ENCODE peak calls at places on chromosome 2, in eight cellular contexts. J is HCT116, M is GM23338, C is neural progenitor cell, F is SK-N-SH, K is MM.1S, Q is PC-3, S is GM23248. P is an unnamed sample.

GRCh38 chr2:85215074-85216050 is 82.2 kb downstream of the TCF7L1 start:
- DNase-seq in J (no peak), M (peak), C (peak), F (peak), K (peak), Q (no peak), S (peak), P (peak)

GRCh38 chr2:24856791-24857211 is 63.2 kb downstream of the ADCY3 start:
- DNase-seq in J (no peak), M (no peak), C (no peak), F (no peak), K (no peak), Q (no peak), S (peak), P (no peak)

GRCh38 chr2:238920053-238920452 is 72.2 kb downstream of the TWIST2 start:
- DNase-seq in J (no peak), M (no peak), C (no peak), F (no peak), K (no peak), Q (no peak), S (peak), P (no peak)

GRCh38 chr2:55361465-55362189 is 58.0 kb downstream of the CCDC88A start:
- DNase-seq in J (no peak), M (no peak), C (no peak), F (no peak), K (peak), Q (no peak), S (no peak), P (peak)

GRCh38 chr2:99598435-99598834 is 108.6 kb upstream of the REV1 start:
- DNase-seq in J (no peak), M (peak), C (no peak), F (no peak), K (no peak), Q (no peak), S (no peak), P (no peak)

GRCh38 chr2:25324905-25325592 is 16.7 kb downstream of the DNMT3A start:
- DNase-seq in J (no peak), M (no peak), C (no peak), F (peak), K (no peak), Q (no peak), S (peak), P (no peak)

GRCh38 chr2:20557635-20558034 is 93.3 kb downstream of the HS1BP3 start:
- DNase-seq in J (no peak), M (peak), C (no peak), F (no peak), K (no peak), Q (no peak), S (no peak), P (no peak)

GRCh38 chr2:111662771-111663470 is 221.1 kb downstream of the ANAPC1 start:
- DNase-seq in J (no peak), M (no peak), C (no peak), F (no peak), K (peak), Q (peak), S (peak), P (no peak)

GRCh38 chr2:9483107-9483506 is 8.8 kb downstream of the IAH1 start:
- DNase-seq in J (no peak), M (no peak), C (no peak), F (no peak), K (no peak), Q (no peak), S (no peak), P (no peak)

GRCh38 chr2:64637000-64637628 is 16.6 kb downstream of the SERTAD2 start:
- DNase-seq in J (no peak), M (no peak), C (no peak), F (no peak), K (peak), Q (no peak), S (no peak), P (peak)

GRCh38 chr2:164538250-164538866 is 82.9 kb downstream of the GRB14 start:
- DNase-seq in J (peak), M (peak), C (peak), F (peak), K (peak), Q (peak), S (peak), P (peak)

GRCh38 chr2:174836345-174836999 is 72.2 kb upstream of the CHRNA1 start:
- DNase-seq in J (no peak), M (no peak), C (no peak), F (no peak), K (no peak), Q (peak), S (peak), P (no peak)

GRCh38 chr2:212109792-212110680 is 428.6 kb downstream of the ERBB4 start:
- DNase-seq in J (no peak), M (peak), C (no peak), F (no peak), K (no peak), Q (no peak), S (no peak), P (no peak)

GRCh38 chr2:229160984-229161383 is 110.1 kb downstream of the PID1 start:
- DNase-seq in J (no peak), M (no peak), C (no peak), F (no peak), K (no peak), Q (no peak), S (no peak), P (no peak)

GRCh38 chr2:235206980-235207579 is 255.3 kb downstream of the SH3BP4 start:
- DNase-seq in J (no peak), M (no peak), C (no peak), F (no peak), K (peak), Q (no peak), S (no peak), P (peak)

GRCh38 chr2:29749843-29750242 is 171.5 kb downstream of the ALK start:
- DNase-seq in J (no peak), M (no peak), C (no peak), F (no peak), K (no peak), Q (no peak), S (peak), P (no peak)

GRCh38 chr2:1817256-1818127 is 73.2 kb upstream of the PXDN start:
- DNase-seq in J (peak), M (peak), C (peak), F (peak), K (peak), Q (peak), S (peak), P (peak)

GRCh38 chr2:56813490-56813889 is 629.7 kb downstream of the CCDC85A start:
- DNase-seq in J (no peak), M (no peak), C (no peak), F (no peak), K (no peak), Q (no peak), S (no peak), P (no peak)

GRCh38 chr2:180370476-180371205 is 363.5 kb upstream of the CWC22 start:
- DNase-seq in J (no peak), M (no peak), C (no peak), F (no peak), K (no peak), Q (no peak), S (no peak), P (no peak)

GRCh38 chr2:135820003-135820618 is 16.9 kb downstream of the LCT start:
- DNase-seq in J (no peak), M (no peak), C (no peak), F (no peak), K (no peak), Q (no peak), S (peak), P (no peak)

GRCh38 chr2:29723255-29724001 is 198.0 kb downstream of the ALK start:
- DNase-seq in J (no peak), M (no peak), C (no peak), F (no peak), K (no peak), Q (peak), S (no peak), P (no peak)

GRCh38 chr2:131077966-131078365 is 15.3 kb downstream of the FAM168B start:
- DNase-seq in J (no peak), M (no peak), C (no peak), F (no peak), K (no peak), Q (no peak), S (no peak), P (no peak)

DNA sequence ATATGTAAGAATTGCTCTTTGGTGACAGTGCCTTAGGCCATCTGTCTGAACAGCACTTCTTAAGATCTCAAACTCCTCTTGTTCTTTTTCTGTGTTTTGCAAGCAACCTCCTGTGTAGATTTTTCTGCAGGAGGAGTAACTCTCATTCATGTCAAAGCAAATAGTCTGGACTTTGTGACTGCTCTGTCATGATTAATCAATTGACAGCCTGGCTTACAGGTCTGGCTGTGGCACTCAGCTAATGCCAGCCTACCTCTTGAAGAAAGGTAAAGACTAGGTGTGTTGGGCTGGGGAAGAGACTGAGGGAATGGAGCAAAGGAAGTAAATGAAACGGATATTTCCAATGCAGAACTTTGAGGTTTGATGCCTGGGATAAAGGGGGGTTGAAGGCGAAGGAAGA is 156.6 kb downstream of the CERS6 start:
- DNase-seq in J (no peak), M (no peak), C (no peak), F (no peak), K (no peak), Q (no peak), S (no peak), P (no peak)
- TF ChIP-seq EZH2phosphoT487 in J (no peak), M (no peak), C (no peak), F (no peak), K (no peak), Q (no peak), S (no peak), P (no peak)

GRCh38 chr2:14524041-14524802 is 108.3 kb upstream of the LRATD1 start:
- DNase-seq in J (no peak), M (no peak), C (no peak), F (no peak), K (no peak), Q (peak), S (peak), P (no peak)
- H3K4me2 ChIP-seq in J (no peak), M (no peak), C (no peak), F (no peak), K (no peak), Q (peak), S (peak), P (no peak)

GRCh38 chr2:101787097-101787496 is 89.6 kb downstream of the MAP4K4 start:
- DNase-seq in J (no peak), M (no peak), C (no peak), F (no peak), K (no peak), Q (no peak), S (peak), P (no peak)
- TF ChIP-seq EZH2phosphoT487 in J (no peak), M (no peak), C (no peak), F (no peak), K (no peak), Q (no peak), S (no peak), P (no peak)

DNA sequence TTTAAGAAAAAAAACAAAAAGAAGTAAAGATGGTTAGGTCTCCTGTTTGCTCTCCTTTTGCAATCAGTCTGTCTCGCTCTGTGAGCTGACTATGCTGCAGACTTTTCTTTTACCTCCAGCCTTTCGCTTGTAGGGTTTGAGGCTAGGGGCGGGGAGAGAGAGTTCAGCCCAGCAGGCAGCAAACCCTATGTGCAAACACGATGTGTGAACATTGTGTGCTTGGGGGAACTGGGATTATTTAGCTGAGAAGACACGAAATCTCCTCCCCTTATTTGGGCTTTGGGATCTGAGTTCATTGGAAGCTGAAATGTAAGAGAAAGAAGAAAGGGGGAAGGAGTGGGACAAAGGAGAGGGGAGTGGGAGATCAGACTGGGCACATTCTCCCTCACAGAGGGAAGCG is 189.5 kb upstream of the TNP1 start:
- DNase-seq in J (no peak), M (peak), C (peak), F (no peak), K (no peak), Q (no peak), S (no peak), P (no peak)
- H3K4me2 ChIP-seq in J (no peak), M (no peak), C (peak), F (no peak), K (no peak), Q (no peak), S (no peak), P (no peak)

DNA sequence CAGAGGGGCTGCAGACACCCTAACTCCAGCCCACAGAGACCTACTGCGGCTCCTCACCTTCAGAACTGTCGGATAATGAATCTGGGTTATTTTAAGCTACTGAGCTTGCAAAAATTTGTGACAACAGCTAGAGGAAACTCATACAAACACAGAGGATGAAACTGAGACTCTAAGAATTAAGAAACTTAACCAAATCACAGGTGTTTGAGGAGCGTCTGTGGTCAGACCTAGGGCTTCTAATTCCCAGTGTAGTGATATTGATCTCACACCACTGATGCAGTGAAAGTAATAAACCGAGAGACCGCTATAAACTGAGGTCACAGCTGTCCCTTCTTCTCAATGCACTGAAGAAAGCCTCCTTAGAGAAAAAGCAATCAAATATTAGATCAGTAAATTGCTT is 110.1 kb downstream of the RGPD3 start:
- DNase-seq in J (no peak), M (peak), C (no peak), F (no peak), K (peak), Q (no peak), S (no peak), P (no peak)
- TF ChIP-seq EZH2phosphoT487 in J (no peak), M (no peak), C (no peak), F (no peak), K (peak), Q (no peak), S (no peak), P (no peak)

GRCh38 chr2:181911830-181912229 is 20.3 kb downstream of the ITPRID2 start:
- DNase-seq in J (no peak), M (no peak), C (no peak), F (no peak), K (peak), Q (no peak), S (no peak), P (no peak)

GRCh38 chr2:181915096-181915495 is 23.6 kb downstream of the ITPRID2 start:
- DNase-seq in J (no peak), M (no peak), C (no peak), F (no peak), K (no peak), Q (no peak), S (no peak), P (no peak)

GRCh38 chr2:181918188-181918587 is 26.7 kb downstream of the ITPRID2 start:
- DNase-seq in J (no peak), M (no peak), C (no peak), F (no peak), K (no peak), Q (no peak), S (no peak), P (no peak)

GRCh38 chr2:181917378-181917735 is 25.8 kb downstream of the ITPRID2 start:
- DNase-seq in J (no peak), M (no peak), C (no peak), F (no peak), K (peak), Q (no peak), S (no peak), P (no peak)

GRCh38 chr2:181916726-181917377 is 25.3 kb downstream of the ITPRID2 start:
- DNase-seq in J (no peak), M (no peak), C (no peak), F (no peak), K (no peak), Q (peak), S (peak), P (no peak)
- H3K4me2 ChIP-seq in J (peak), M (no peak), C (no peak), F (peak), K (no peak), Q (peak), S (no peak), P (no peak)

DNA sequence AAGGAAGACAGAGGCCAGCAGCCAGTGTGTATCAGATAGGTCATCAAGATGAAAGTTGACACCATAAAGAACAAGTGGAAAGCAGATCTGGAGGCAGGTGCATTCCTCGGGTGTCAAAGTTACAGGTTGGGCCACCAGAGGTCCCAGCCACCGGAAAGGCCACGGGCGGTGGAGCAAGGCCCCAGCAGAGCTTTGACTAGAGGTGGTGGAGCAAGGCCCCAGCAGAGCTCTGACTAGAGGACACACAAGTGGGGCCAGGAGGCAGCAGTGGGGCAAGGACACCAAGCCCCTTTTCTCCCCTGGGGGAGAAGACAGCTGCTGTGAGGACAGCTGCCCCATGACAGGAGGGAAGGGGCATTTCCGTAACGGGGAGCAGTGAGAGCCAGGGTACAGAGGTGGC is 115.1 kb downstream of the GYPC start:
- DNase-seq in J (no peak), M (no peak), C (no peak), F (no peak), K (no peak), Q (no peak), S (no peak), P (no peak)
- TF ChIP-seq EZH2phosphoT487 in J (no peak), M (no peak), C (no peak), F (no peak), K (no peak), Q (no peak), S (no peak), P (no peak)

GRCh38 chr2:240095556-240096523 is 40.3 kb downstream of the COPS9 start:
- DNase-seq in J (no peak), M (peak), C (peak), F (peak), K (no peak), Q (no peak), S (peak), P (no peak)
- H3K4me2 ChIP-seq in J (no peak), M (peak), C (peak), F (no peak), K (no peak), Q (no peak), S (no peak), P (no peak)

DNA sequence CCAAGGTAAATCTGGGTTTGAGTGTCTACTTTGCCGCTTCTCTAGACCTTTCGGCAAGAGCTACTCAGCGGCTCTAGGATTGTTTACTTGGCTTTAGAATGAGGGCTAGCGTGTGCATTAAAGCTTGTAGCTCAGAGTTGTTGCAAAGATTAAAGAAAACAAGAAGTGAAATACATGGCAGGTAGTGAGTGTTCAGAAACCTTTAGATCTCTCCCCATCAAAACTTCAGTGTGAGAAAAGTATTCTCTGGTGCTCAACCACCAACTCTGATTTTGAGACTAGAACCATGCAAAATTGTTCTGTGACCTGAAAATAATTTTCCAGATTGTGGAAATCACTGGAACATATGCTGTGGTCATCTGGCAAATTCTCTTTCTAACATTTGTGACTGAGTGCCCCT is 512.0 kb downstream of the CMPK2 start:
- DNase-seq in J (no peak), M (no peak), C (no peak), F (no peak), K (no peak), Q (no peak), S (no peak), P (peak)
- TF ChIP-seq EZH2phosphoT487 in J (no peak), M (no peak), C (no peak), F (no peak), K (no peak), Q (no peak), S (no peak), P (no peak)

GRCh38 chr2:168183308-168183997 is 63.9 kb downstream of the STK39 start:
- DNase-seq in J (no peak), M (no peak), C (no peak), F (no peak), K (no peak), Q (no peak), S (no peak), P (no peak)
- H3K4me2 ChIP-seq in J (peak), M (no peak), C (no peak), F (no peak), K (no peak), Q (peak), S (no peak), P (no peak)